ENCODE peak calls at places on chromosome 5, in nine cellular contexts. F is AG04449; N is A549; K is fibroblast of lung; X is choroid plexus epithelial cell; T is OCI-LY7; L is body of pancreas; S is dorsolateral prefrontal cortex; I is CD4-positive, alpha-beta memory T cell. C is an unnamed sample.

GRCh38 chr5:12095808-12096281 is 191.6 kb upstream of the CTNND2 start:
- DNase-seq in F (no peak), N (no peak), K (no peak), X (no peak), T (no peak), L (no peak), S (no peak), I (no peak), C (no peak)

GRCh38 chr5:359301-359897 is 37.9 kb downstream of the AHRR start:
- DNase-seq in F (no peak), N (no peak), K (no peak), X (no peak), T (no peak), L (no peak), S (no peak), I (no peak), C (no peak)

GRCh38 chr5:135066781-135067430 is 32.9 kb upstream of the PITX1 start:
- DNase-seq in F (no peak), N (no peak), K (no peak), X (no peak), T (no peak), L (no peak), S (no peak), I (no peak), C (no peak)

GRCh38 chr5:167634432-167634831 is 657.0 kb upstream of the WWC1 start:
- DNase-seq in F (peak; percentile 77), N (peak; percentile 59), K (peak; percentile 91), X (peak; percentile 67), T (no peak), L (no peak), S (no peak), I (no peak), C (no peak)

GRCh38 chr5:123209163-123210013 is 120.3 kb downstream of the PRDM6 start:
- DNase-seq in F (peak; percentile 67), N (peak; percentile 84), K (peak; percentile 93), X (peak; percentile 94), T (no peak), L (no peak), S (no peak), I (no peak), C (no peak)

GRCh38 chr5:148924817-148925216 is 98.4 kb downstream of the ADRB2 start:
- DNase-seq in F (no peak), N (no peak), K (no peak), X (no peak), T (no peak), L (peak; percentile 16), S (no peak), I (no peak), C (no peak)

GRCh38 chr5:169350016-169350415 is 49.1 kb upstream of the SLIT3 start:
- DNase-seq in F (peak; percentile 51), N (peak; percentile 89), K (peak; percentile 29), X (peak; percentile 26), T (no peak), L (no peak), S (no peak), I (no peak), C (peak; percentile 44)

GRCh38 chr5:33657804-33658435 is 217.2 kb downstream of the TARS1 start:
- DNase-seq in F (no peak), N (no peak), K (no peak), X (no peak), T (no peak), L (no peak), S (no peak), I (no peak), C (no peak)

GRCh38 chr5:79508354-79508753 is 5.6 kb downstream of the HOMER1 start:
- DNase-seq in F (no peak), N (no peak), K (no peak), X (no peak), T (no peak), L (no peak), S (no peak), I (no peak), C (no peak)

GRCh38 chr5:57386958-57387357 is 95.7 kb downstream of the ACTBL2 start:
- DNase-seq in F (no peak), N (peak; percentile 12), K (peak; percentile 66), X (peak; percentile 61), T (peak; percentile 2), L (no peak), S (no peak), I (no peak), C (no peak)

GRCh38 chr5:175195698-175196656 is 248.0 kb downstream of the DRD1 start:
- DNase-seq in F (no peak), N (peak; percentile 71), K (peak; percentile 85), X (no peak), T (no peak), L (no peak), S (no peak), I (no peak), C (peak; percentile 77)

GRCh38 chr5:30734118-30734517 is 459.4 kb upstream of the CDH6 start:
- DNase-seq in F (no peak), N (no peak), K (no peak), X (no peak), T (no peak), L (no peak), S (no peak), I (no peak), C (no peak)
- H3K4me3 ChIP-seq in F (no peak overlapping the region), N (no peak overlapping the region), K (no peak overlapping the region), X (no peak overlapping the region), T (no peak overlapping the region), L (no peak overlapping the region), S (no peak overlapping the region), I (no peak overlapping the region), C (no peak overlapping the region)

GRCh38 chr5:109682383-109682782 is 7.3 kb upstream of the MAN2A1 start:
- DNase-seq in F (no peak), N (no peak), K (no peak), X (peak; percentile 48), T (no peak), L (no peak), S (no peak), I (no peak), C (no peak)

GRCh38 chr5:109685916-109686315 is 3.8 kb upstream of the MAN2A1 start:
- DNase-seq in F (no peak), N (no peak), K (no peak), X (no peak), T (no peak), L (no peak), S (no peak), I (no peak), C (no peak)

GRCh38 chr5:109676920-109677319 is 12.8 kb upstream of the MAN2A1 start:
- DNase-seq in F (no peak), N (no peak), K (no peak), X (no peak), T (no peak), L (no peak), S (no peak), I (no peak), C (no peak)

GRCh38 chr5:109681763-109682162 is 8.0 kb upstream of the MAN2A1 start:
- DNase-seq in F (no peak), N (no peak), K (no peak), X (no peak), T (no peak), L (no peak), S (no peak), I (no peak), C (no peak)
- H3K4me3 ChIP-seq in F (no peak overlapping the region), N (no peak overlapping the region), K (no peak overlapping the region), X (no peak overlapping the region), T (no peak overlapping the region), L (no peak overlapping the region), S (no peak overlapping the region), I (no peak overlapping the region), C (no peak overlapping the region)

GRCh38 chr5:76813982-76814562 is 4.8 kb upstream of the F2RL1 start:
- DNase-seq in F (no peak), N (peak; percentile 92), K (peak; percentile 53), X (peak; percentile 86), T (no peak), L (no peak), S (no peak), I (no peak), C (no peak)

GRCh38 chr5:76818844-76819831 is at the start of gene F2RL1:
- DNase-seq in F (no peak), N (peak; percentile 91), K (peak; percentile 68), X (peak; percentile 89), T (no peak), L (peak; percentile 92), S (peak; percentile 30), I (peak; percentile 43), C (peak; percentile 98)

GRCh38 chr5:76820491-76820890 is 1.7 kb downstream of the F2RL1 start:
- DNase-seq in F (no peak), N (no peak), K (peak; percentile 24), X (peak; percentile 29), T (no peak), L (no peak), S (no peak), I (no peak), C (no peak)

GRCh38 chr5:76816110-76816831 is 2.6 kb upstream of the F2RL1 start:
- DNase-seq in F (no peak), N (no peak), K (no peak), X (no peak), T (no peak), L (no peak), S (no peak), I (no peak), C (no peak)

GRCh38 chr5:76819851-76820280 is 1.0 kb downstream of the F2RL1 start:
- DNase-seq in F (no peak), N (peak; percentile 63), K (peak; percentile 35), X (peak; percentile 38), T (no peak), L (peak; percentile 43), S (no peak), I (no peak), C (peak; percentile 38)
- H3K4me3 ChIP-seq in F (peak overlapping the region; percentile 65), N (peak overlapping the region; percentile 88), K (peak overlapping the region; percentile 82), X (peak overlapping the region; percentile 87), T (no peak overlapping the region), L (peak overlapping the region; percentile 60), S (peak overlapping the region; percentile 49), I (no peak overlapping the region), C (peak overlapping the region; percentile 96)

DNA sequence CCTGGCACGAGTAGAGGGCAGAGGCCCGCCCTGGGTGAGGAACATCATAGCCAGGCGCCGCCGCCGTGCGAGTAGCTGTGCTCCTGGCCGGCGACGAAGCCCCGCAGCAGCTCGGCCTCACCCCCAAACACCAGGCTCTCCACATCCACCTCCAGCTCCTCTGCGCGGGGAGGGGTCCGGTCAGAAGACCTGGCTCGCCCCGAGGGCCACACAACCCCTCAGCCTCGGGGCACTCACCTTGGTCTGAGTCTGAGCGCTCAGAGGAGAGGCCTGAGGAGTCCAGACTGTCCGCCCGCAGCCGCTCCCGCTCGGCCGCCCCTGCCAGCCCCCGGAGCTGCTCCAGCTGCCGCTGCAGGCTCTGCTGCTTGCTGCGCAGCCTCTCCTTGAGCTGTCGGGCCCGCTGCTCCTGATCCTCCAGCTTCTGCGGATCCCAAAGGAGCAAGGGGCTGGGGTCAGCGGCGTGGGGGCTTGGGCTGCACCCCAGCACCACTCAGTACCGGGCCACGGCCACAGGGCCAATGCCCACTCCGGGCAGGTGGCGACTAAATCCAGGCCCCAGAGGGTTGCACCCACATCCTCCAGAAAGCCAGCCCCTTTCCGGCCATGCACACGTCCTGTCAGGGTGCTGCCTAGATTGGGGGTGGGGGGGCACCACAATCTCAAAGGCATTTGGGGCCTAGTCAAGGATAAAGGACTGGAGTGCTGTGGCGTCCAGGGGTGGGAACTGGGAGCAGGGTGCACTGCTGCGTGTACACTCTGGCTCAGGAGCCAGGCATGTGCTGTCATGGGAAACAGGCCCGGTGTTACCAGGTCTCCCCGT is 3.9 kb downstream of the MXD3 start:
- DNase-seq in F (no peak), N (no peak), K (no peak), X (no peak), T (peak; percentile 62), L (peak; percentile 86), S (no peak), I (no peak), C (no peak)
- H3K4me3 ChIP-seq in F (no peak overlapping the region), N (no peak overlapping the region), K (no peak overlapping the region), X (no peak overlapping the region), T (peak overlapping the region; percentile 50), L (no peak overlapping the region), S (no peak overlapping the region), I (no peak overlapping the region), C (no peak overlapping the region)

GRCh38 chr5:91401175-91401574 is 18.1 kb upstream of the ARRDC3 start:
- DNase-seq in F (no peak), N (no peak), K (no peak), X (no peak), T (no peak), L (no peak), S (no peak), I (no peak), C (no peak)
- H3K4me3 ChIP-seq in F (no peak overlapping the region), N (no peak overlapping the region), K (no peak overlapping the region), X (no peak overlapping the region), T (no peak overlapping the region), L (no peak overlapping the region), S (no peak overlapping the region), I (no peak overlapping the region), C (no peak overlapping the region)